ENCODE peak calls at places on chromosome 18, in four cellular contexts. O, H, D and T are unnamed samples.

GRCh38 chr18:23912356-23912755 is 102.2 kb upstream of the TTC39C start:
- DNase-seq in O (no peak), H (no peak), D (no peak), T (no peak)

GRCh38 chr18:24189007-24189528 is 50.2 kb downstream of the CABYR start:
- DNase-seq in O (no peak), H (no peak), D (no peak), T (no peak)

GRCh38 chr18:79507546-79508480 is 112.1 kb downstream of the NFATC1 start:
- DNase-seq in O (peak; percentile 67), H (no peak), D (peak; percentile 82), T (no peak)

GRCh38 chr18:59779979-59780378 is 82.8 kb upstream of the CCBE1 start:
- DNase-seq in O (no peak), H (no peak), D (no peak), T (peak; percentile 6)

GRCh38 chr18:54223568-54224241 is 764 bp downstream of the MBD2 start:
- DNase-seq in O (peak; percentile 69), H (no peak), D (peak; percentile 79), T (peak; percentile 30)

GRCh38 chr18:34492652-34493051 is 217.4 kb upstream of the DTNA start:
- DNase-seq in O (no peak), H (no peak), D (no peak), T (no peak)

GRCh38 chr18:21960189-21960588 is 209.2 kb upstream of the GATA6 start:
- DNase-seq in O (no peak), H (no peak), D (peak; percentile 72), T (no peak)

GRCh38 chr18:27223570-27224340 is 38.6 kb upstream of the CHST9 start:
- DNase-seq in O (no peak), H (no peak), D (no peak), T (no peak)

GRCh38 chr18:23852236-23853045 is 162.1 kb upstream of the TTC39C start:
- DNase-seq in O (no peak), H (no peak), D (no peak), T (no peak)

GRCh38 chr18:424071-424868 is 76.2 kb downstream of the COLEC12 start:
- DNase-seq in O (no peak), H (no peak), D (no peak), T (no peak)

GRCh38 chr18:28138816-28139215 is 38.1 kb downstream of the CDH2 start:
- DNase-seq in O (no peak), H (no peak), D (no peak), T (no peak)

GRCh38 chr18:55318864-55319516 is 269.0 kb downstream of the TCF4 start:
- DNase-seq in O (no peak), H (no peak), D (no peak), T (no peak)

GRCh38 chr18:25351773-25352628 is at the start of gene ZNF521:
- DNase-seq in O (peak; percentile 70), H (no peak), D (peak; percentile 84), T (peak; percentile 62)

GRCh38 chr18:54229660-54230059 is 5.2 kb upstream of the MBD2 start:
- DNase-seq in O (no peak), H (no peak), D (no peak), T (no peak)

GRCh38 chr18:49618741-49619392 is 57.0 kb downstream of the LIPG start:
- DNase-seq in O (no peak), H (no peak), D (peak; percentile 61), T (no peak)

GRCh38 chr18:29041976-29042375 is 865.0 kb upstream of the CDH2 start:
- DNase-seq in O (no peak), H (no peak), D (no peak), T (no peak)

GRCh38 chr18:2547477-2548087 is 23.7 kb downstream of the METTL4 start:
- DNase-seq in O (no peak), H (no peak), D (no peak), T (no peak)

GRCh38 chr18:7918696-7919095 is 351.6 kb downstream of the PTPRM start:
- DNase-seq in O (no peak), H (no peak), D (no peak), T (no peak)

GRCh38 chr18:7923105-7923504 is 356.0 kb downstream of the PTPRM start:
- DNase-seq in O (no peak), H (no peak), D (no peak), T (no peak)

GRCh38 chr18:7919565-7919964 is 352.4 kb downstream of the PTPRM start:
- DNase-seq in O (no peak), H (no peak), D (no peak), T (no peak)

GRCh38 chr18:7924616-7925015 is 357.5 kb downstream of the PTPRM start:
- DNase-seq in O (no peak), H (no peak), D (no peak), T (no peak)

DNA sequence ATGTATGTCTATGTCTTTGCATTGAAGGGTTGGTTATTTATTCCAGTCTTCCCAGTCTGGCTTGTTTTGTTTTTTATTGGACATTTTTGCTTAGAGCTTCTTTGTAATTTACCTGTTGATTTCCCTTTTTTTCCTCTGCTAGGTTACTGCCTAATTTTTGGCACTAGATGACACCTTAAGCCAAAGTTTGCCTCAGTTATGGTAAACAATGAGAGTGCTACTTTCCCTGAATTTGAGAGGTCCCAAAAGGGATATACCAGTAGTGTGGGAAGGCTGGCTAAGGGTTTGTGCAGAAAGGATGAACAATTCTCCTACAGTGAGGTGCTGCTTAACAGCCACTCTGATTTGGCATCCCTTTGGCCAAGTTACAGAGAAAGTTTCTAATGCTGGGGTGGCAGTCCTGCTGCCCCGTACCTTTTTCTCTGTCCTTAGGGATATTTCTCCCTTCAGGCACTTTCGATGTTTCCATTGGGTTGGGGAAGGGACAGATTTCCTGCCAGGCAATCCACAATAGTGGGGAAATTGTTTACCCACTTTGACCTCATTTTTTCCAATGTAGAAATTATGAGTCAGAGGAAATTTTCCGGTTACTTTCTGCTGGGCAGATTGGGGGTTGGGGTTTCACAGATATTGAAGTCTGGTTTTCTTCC is 354.9 kb downstream of the PTPRM start:
- DNase-seq in O (no peak), H (peak; percentile 26), D (no peak), T (no peak)
- TF ChIP-seq POLR2A in O (no peak), H (no peak), D (no peak), T (no peak)

GRCh38 chr18:57088883-57089282 is 58.0 kb upstream of the BOD1L2 start:
- DNase-seq in O (no peak), H (no peak), D (no peak), T (no peak)
- TF ChIP-seq POLR2A in O (no peak), H (no peak), D (no peak), T (no peak)

GRCh38 chr18:75395137-75395536 is 32.4 kb downstream of the SMIM21 start:
- DNase-seq in O (no peak), H (no peak), D (no peak), T (no peak)

GRCh38 chr18:75391275-75392115 is 36.0 kb downstream of the SMIM21 start:
- DNase-seq in O (no peak), H (no peak), D (no peak), T (no peak)

GRCh38 chr18:75390854-75391253 is 36.6 kb downstream of the SMIM21 start:
- DNase-seq in O (no peak), H (no peak), D (no peak), T (no peak)

GRCh38 chr18:75393721-75394120 is 33.8 kb downstream of the SMIM21 start:
- DNase-seq in O (no peak), H (no peak), D (no peak), T (no peak)
- TF ChIP-seq POLR2A in O (no peak), H (no peak), D (no peak), T (no peak)

DNA sequence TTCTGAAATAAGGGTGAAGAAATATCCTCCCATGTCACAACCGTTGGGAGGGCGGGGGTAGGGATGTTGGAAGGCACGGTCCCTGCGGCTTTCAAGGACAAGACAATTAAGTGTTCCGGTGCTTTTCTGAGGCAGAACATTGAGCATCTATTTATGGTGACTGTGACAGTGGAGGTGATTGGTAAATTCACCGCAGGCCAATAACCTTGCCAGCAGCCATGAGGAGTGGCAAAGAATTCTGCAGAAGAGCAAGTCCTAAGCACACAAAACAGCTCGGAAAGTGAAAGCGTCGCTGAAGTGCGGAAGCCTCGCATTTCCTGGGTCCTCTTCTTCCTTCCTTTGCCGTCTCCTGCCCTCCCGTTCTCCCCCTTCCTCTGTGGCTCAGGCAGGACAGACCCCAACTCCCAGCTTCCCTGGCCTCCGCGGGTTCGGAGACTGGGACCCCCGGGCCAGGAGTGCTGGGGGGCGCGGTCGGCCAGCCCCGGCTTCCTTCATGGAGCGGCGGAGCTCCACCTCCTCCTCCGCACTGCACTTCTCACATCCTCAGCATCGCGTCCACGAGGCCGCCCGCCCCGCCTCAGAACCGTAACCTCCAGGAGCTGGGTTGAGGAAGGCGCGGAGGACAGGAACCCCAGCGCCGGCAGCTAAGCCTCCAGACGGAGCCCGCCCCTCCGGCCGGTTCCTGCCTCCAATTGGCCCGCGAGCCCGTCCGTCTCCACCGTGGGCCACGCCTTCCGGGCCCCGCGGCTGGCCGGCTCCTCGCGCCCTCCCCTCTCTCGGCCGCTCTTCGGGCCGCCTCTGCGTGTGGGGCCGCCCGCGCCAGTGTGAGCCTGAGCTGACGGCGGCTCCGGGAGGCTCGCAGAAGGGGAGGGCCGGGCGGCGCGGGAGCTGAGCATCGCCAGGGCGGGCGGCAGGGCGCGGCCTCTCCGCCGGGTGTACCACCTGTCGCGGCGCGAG is at the start of gene ME2:
- DNase-seq in O (peak; percentile 94), H (peak; percentile 74), D (peak; percentile 94), T (peak; percentile 66)
- TF ChIP-seq POLR2A in O (no peak), H (peak; percentile 54), D (peak; percentile 92), T (peak; percentile 75)

DNA sequence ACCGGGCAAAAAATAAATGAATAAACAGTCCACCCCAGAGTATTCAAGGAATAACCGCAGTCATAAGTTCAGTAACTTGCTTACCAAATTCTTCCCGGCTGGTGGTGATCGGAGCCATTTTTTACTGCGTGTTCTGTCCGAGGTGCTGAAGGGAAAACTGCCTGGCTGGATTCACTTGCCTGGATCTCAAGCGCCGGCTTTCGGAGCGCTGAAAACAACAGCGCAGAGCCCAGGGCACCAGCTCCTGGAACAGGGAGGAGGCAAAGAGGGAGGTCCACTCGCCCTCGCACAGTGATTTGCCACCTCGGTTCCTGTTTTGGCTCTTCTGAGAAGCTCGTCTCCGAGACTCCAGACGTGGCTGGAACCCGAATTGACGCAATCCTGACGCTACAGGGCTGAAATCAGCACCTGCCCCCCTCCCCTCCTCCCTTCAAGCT is at the start of gene SYT4:
- DNase-seq in O (peak; percentile 47), H (no peak), D (peak; percentile 77), T (no peak)
- TF ChIP-seq POLR2A in O (no peak), H (no peak), D (no peak), T (no peak)

GRCh38 chr18:61556316-61556715 is 223.1 kb downstream of the CDH20 start:
- DNase-seq in O (no peak), H (no peak), D (no peak), T (no peak)
- TF ChIP-seq POLR2A in O (no peak), H (no peak), D (no peak), T (no peak)

DNA sequence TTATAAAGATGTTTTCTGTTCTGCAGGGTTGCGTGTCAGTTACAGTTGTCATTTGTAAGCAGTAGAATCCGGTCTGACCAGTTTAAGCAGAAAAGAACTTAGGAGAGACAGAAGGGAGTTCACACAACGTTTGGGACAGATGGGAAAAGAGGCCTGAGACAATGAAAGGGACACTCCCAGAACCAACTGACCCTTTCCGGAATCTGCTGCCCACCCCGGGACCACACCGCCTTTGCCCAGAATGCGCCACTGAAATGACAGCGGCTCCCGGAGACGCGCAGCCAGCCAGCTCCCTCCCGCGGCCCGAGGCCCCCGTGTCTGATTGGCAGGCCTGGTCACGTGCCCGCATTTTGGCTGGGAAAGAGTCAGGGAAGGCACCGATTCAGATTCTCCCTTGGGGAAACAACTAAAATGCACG is 244.6 kb downstream of the BCL2 start:
- DNase-seq in O (peak; percentile 68), H (peak; percentile 52), D (peak; percentile 78), T (peak; percentile 62)
- TF ChIP-seq POLR2A in O (no peak), H (no peak), D (no peak), T (no peak)